ENCODE peak calls at places on chromosomes 12 and 14, in ten cellular contexts. E is kidney epithelial cell, H is DND-41, B is fibroblast of pulmonary artery, K is lung, D is AG10803, W is dorsolateral prefrontal cortex, G is choroid plexus epithelial cell, Z is heart left ventricle, C is tibial nerve. M is an unnamed sample.

GRCh38 chr12:65631621-65632111 is 192.6 kb upstream of the HMGA2 start:
- DNase-seq in D (peak), K (no peak), W (no peak), C (no peak), G (peak), E (peak), Z (no peak), B (peak), H (no peak), M (peak)

GRCh38 chr12:98465950-98466349 is 49.4 kb upstream of the TMPO start:
- DNase-seq in W (no peak), G (peak), H (no peak), D (no peak), Z (no peak), E (no peak), K (no peak), B (peak), C (no peak), M (no peak)

GRCh38 chr12:19031032-19031431 is 98.5 kb upstream of the PLEKHA5 start:
- DNase-seq in B (peak), H (no peak), D (peak), G (peak), E (peak), C (no peak), W (no peak), Z (no peak), K (no peak), M (peak)

GRCh38 chr14:81677736-81678135 is 144.1 kb upstream of the SEL1L start:
- DNase-seq in D (no peak), G (no peak), B (no peak), W (no peak), E (no peak), C (no peak), K (no peak), Z (no peak), H (no peak), M (no peak)

GRCh38 chr12:104648746-104649145 is 192.0 kb downstream of the CHST11 start:
- DNase-seq in G (no peak), B (no peak), C (no peak), Z (no peak), D (no peak), E (no peak), W (no peak), K (no peak), H (no peak), M (no peak)

GRCh38 chr12:132747395-132747794 is 14.2 kb downstream of the ANKLE2 start:
- DNase-seq in B (no peak), C (no peak), W (no peak), H (no peak), G (no peak), Z (no peak), D (no peak), K (no peak), E (no peak), M (no peak)

GRCh38 chr14:38866461-38866860 is 236.6 kb downstream of the SEC23A start:
- DNase-seq in C (no peak), G (no peak), H (no peak), E (no peak), Z (no peak), W (no peak), B (no peak), K (no peak), D (no peak), M (no peak)

GRCh38 chr14:33127531-33127930 is 188.9 kb downstream of the NPAS3 start:
- DNase-seq in D (no peak), E (no peak), G (peak), W (no peak), K (no peak), C (no peak), H (no peak), B (peak), Z (no peak), M (no peak)

GRCh38 chr14:62694075-62694474 is 351.2 kb downstream of the KCNH5 start:
- DNase-seq in E (no peak), C (no peak), B (peak), K (no peak), D (peak), G (peak), Z (no peak), W (no peak), H (no peak), M (no peak)

GRCh38 chr12:100251917-100252316 is 15.0 kb downstream of the DEPDC4 start:
- DNase-seq in H (no peak), G (no peak), C (no peak), D (no peak), K (peak), Z (no peak), B (no peak), E (peak), W (no peak), M (no peak)

GRCh38 chr14:58643366-58643765 is 5.6 kb downstream of the DACT1 start:
- DNase-seq in E (no peak), K (no peak), D (no peak), G (no peak), C (no peak), B (no peak), H (no peak), Z (no peak), W (no peak), M (no peak)

GRCh38 chr14:77593501-77593911 is 22.9 kb downstream of the SPTLC2 start:
- DNase-seq in K (no peak), W (no peak), B (peak), G (peak), D (peak), Z (no peak), E (no peak), H (no peak), C (no peak), M (peak)

GRCh38 chr12:25994901-25995625 is 36.6 kb downstream of the RASSF8 start:
- DNase-seq in C (no peak), E (no peak), Z (no peak), K (no peak), D (peak), B (no peak), H (no peak), W (no peak), G (no peak), M (no peak)

GRCh38 chr14:83826838-83827237 is 1703.1 kb upstream of the FLRT2 start:
- DNase-seq in C (no peak), D (peak), B (peak), Z (no peak), H (no peak), E (no peak), G (peak), K (no peak), W (no peak), M (no peak)

GRCh38 chr12:131852551-131853299 is 24.5 kb downstream of the MMP17 start:
- DNase-seq in W (no peak), D (peak), B (no peak), E (no peak), K (no peak), C (no peak), Z (peak), G (no peak), H (peak), M (no peak)

GRCh38 chr12:52055781-52056711 is 4.8 kb downstream of the NR4A1 start:
- DNase-seq in D (no peak), H (no peak), G (no peak), E (no peak), W (peak), Z (no peak), B (peak), K (no peak), C (peak), M (no peak)

GRCh38 chr14:36773558-36773957 is 111.9 kb downstream of the PAX9 start:
- DNase-seq in W (no peak), Z (no peak), G (peak), E (no peak), K (no peak), H (no peak), C (no peak), B (peak), D (peak), M (no peak)

GRCh38 chr12:68223067-68223747 is 2.4 kb downstream of the IL26 start:
- DNase-seq in C (peak), K (peak), G (peak), E (peak), B (peak), Z (peak), W (peak), H (peak), D (peak), M (peak)

GRCh38 chr14:35215110-35215872 is 76.9 kb upstream of the PSMA6 start:
- DNase-seq in Z (no peak), G (peak), W (no peak), K (no peak), D (peak), C (no peak), H (no peak), B (peak), E (peak), M (peak)

GRCh38 chr12:63916561-63917476 is 72.3 kb downstream of the SRGAP1 start:
- DNase-seq in H (no peak), G (peak), B (peak), E (no peak), Z (no peak), W (no peak), K (no peak), C (no peak), D (peak), M (no peak)

GRCh38 chr14:94601961-94602391 is 10.2 kb upstream of the SERPINA3 start:
- DNase-seq in B (peak), H (no peak), G (peak), C (peak), W (peak), E (no peak), D (peak), Z (peak), K (peak), M (peak)

GRCh38 chr12:27637524-27637923 is 58.7 kb upstream of the REP15 start:
- DNase-seq in D (no peak), C (no peak), H (no peak), W (no peak), Z (no peak), B (no peak), E (no peak), K (no peak), G (no peak), M (no peak)

GRCh38 chr12:42525444-42525843 is 64.1 kb downstream of the PRICKLE1 start:
- DNase-seq in B (no peak), Z (no peak), H (no peak), E (no peak), C (no peak), G (no peak), W (no peak), K (no peak), D (no peak), M (no peak)

GRCh38 chr12:97321640-97322039 is 141.0 kb upstream of the RMST start:
- DNase-seq in E (no peak), Z (no peak), K (no peak), C (no peak), W (no peak), H (no peak), D (no peak), B (no peak), G (no peak), M (no peak)

GRCh38 chr14:74362361-74362915 is 14.2 kb downstream of the VRTN start:
- DNase-seq in D (peak), G (peak), H (peak), E (peak), W (peak), C (peak), Z (peak), K (peak), B (peak), M (peak)

GRCh38 chr12:42804928-42805327 is 215.4 kb upstream of the PRICKLE1 start:
- DNase-seq in H (no peak), K (no peak), E (no peak), Z (no peak), C (no peak), W (no peak), B (no peak), G (no peak), D (no peak), M (no peak)

GRCh38 chr12:104682790-104683279 is 226.1 kb downstream of the CHST11 start:
- DNase-seq in D (no peak), H (peak), C (no peak), B (no peak), Z (no peak), W (no peak), G (no peak), K (peak), E (no peak), M (no peak)

GRCh38 chr14:52833891-52834290 is 42.5 kb upstream of the GNPNAT1 start:
- DNase-seq in K (no peak), E (no peak), D (no peak), Z (no peak), B (no peak), G (no peak), C (no peak), H (no peak), W (no peak), M (no peak)

GRCh38 chr12:6607751-6608591 is 792 bp upstream of the CHD4 start:
- DNase-seq in D (no peak), K (peak), B (peak), G (peak), E (no peak), C (no peak), H (peak), W (peak), Z (peak), M (no peak)

GRCh38 chr12:119940881-119941280 is 48.2 kb upstream of the BICDL1 start:
- DNase-seq in K (no peak), W (no peak), D (peak), B (peak), E (peak), C (no peak), G (peak), Z (no peak), H (no peak), M (no peak)

GRCh38 chr12:54341343-54341742 is 16.4 kb downstream of the COPZ1 start:
- DNase-seq in Z (no peak), C (no peak), D (no peak), B (no peak), H (no peak), G (no peak), E (no peak), K (no peak), W (no peak), M (no peak)

GRCh38 chr12:54340845-54341244 is 15.9 kb downstream of the COPZ1 start:
- DNase-seq in C (no peak), B (no peak), K (no peak), Z (no peak), W (no peak), G (no peak), E (no peak), H (no peak), D (no peak), M (no peak)

GRCh38 chr12:54338682-54339296 is 13.9 kb downstream of the COPZ1 start:
- DNase-seq in H (no peak), W (no peak), G (peak), B (peak), D (peak), K (no peak), Z (no peak), C (no peak), E (no peak), M (no peak)

GRCh38 chr12:54337854-54338650 is 13.1 kb downstream of the COPZ1 start:
- DNase-seq in Z (peak), W (peak), C (no peak), H (no peak), B (no peak), G (no peak), K (no peak), E (no peak), D (no peak), M (no peak)

DNA sequence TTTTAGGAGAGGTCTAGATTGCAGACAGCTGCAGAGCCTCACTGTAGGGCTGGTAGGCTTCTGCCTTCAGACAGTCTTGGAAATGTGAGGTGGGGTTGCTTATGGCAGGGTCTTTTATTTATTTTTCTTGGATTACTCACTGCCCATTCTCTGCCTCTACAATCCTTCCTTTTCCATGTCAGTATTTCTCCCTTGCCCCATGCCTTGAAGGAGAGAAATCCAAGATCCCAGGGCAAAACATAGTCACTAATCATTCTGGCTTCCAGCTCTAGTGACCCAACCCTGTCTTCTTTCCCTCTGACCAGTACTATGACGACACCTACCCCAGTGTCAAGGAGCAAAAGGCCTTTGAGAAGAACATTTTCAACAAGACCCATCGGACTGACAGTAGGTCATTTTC is 17.0 kb downstream of the COPZ1 start:
- DNase-seq in C (no peak), G (no peak), Z (no peak), D (no peak), B (no peak), W (no peak), E (no peak), K (no peak), H (no peak), M (no peak)
- H3K4me3 ChIP-seq in C (no peak), G (no peak), Z (no peak), D (no peak), B (no peak), W (no peak), E (no peak), K (no peak), H (no peak), M (no peak)

DNA sequence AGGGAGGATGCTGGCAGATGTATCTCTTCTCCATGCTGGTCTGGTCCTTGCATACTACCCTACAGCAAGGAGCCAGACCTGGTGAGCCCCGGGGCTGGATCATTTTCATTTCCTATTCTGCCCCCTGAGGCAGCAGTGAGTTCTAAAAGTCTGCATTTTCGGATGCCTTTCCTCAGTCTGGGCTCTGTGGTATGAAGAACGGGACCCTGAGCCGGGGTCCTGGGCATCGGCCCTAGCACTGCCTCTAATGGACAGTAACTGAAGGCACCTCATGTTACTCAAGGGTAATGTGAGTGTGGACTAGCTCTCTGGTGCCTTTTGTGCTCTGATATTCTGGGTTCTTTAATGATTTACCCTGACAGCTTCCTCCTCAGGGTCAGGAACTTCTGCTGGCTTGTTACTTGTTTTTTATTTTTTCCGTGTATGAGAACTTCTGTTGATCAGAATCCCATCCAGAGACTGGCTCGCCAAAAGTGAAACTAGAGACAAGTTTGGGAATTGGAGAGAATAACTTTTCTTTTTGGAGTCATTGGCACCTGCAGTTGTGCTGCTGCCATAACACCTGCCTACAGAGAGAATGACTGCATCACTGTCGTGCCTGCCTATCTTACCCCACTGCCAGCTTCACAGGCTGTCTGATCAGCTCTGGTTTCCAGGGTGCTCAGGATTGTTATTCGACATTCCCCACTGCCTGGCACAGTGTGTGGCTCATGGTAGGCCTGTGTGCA is 62.3 kb downstream of the SUSD6 start:
- DNase-seq in C (no peak), Z (peak), K (no peak), E (no peak), D (no peak), H (no peak), B (no peak), G (no peak), W (no peak), M (no peak)
- TF ChIP-seq CTCF in C (peak), Z (no peak), K (no peak), E (no peak), D (no peak), H (no peak), B (no peak), G (no peak), W (no peak), M (no peak)

GRCh38 chr12:713281-713875 is 39.0 kb upstream of the WNK1 start:
- DNase-seq in W (no peak), G (no peak), K (no peak), B (no peak), C (no peak), D (peak), Z (no peak), H (no peak), E (no peak), M (no peak)

GRCh38 chr12:716506-716905 is 35.9 kb upstream of the WNK1 start:
- DNase-seq in H (no peak), E (no peak), W (no peak), B (peak), C (no peak), Z (peak), K (no peak), D (no peak), G (peak), M (no peak)

GRCh38 chr12:724194-724855 is 28.1 kb upstream of the WNK1 start:
- DNase-seq in C (no peak), D (no peak), K (peak), H (no peak), W (no peak), G (peak), Z (no peak), B (no peak), E (no peak), M (no peak)

GRCh38 chr12:720231-720941 is 32.0 kb upstream of the WNK1 start:
- DNase-seq in B (no peak), G (no peak), Z (no peak), D (no peak), K (no peak), H (no peak), E (no peak), C (no peak), W (no peak), M (no peak)

DNA sequence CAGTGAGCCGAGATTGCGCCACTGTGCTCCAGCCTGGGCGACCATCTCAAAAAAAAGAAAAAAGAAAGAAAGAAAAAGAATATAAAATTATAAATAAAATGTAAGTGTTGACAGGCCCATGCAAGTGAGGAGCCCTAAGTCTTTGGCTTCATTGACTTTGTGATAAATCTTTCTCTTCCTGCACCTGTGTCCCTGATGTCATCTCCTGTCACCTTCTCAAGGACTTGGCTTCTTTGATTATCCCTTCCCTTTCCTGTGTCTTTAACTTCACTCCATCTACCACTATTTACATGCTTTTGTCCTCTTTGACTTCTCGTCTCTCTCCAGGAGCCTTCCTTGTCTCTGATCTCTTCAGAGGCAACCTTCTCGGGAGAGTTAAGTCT is 33.6 kb upstream of the WNK1 start:
- DNase-seq in W (no peak), K (no peak), D (no peak), H (no peak), Z (no peak), C (no peak), G (no peak), B (no peak), E (no peak), M (no peak)
- H3K4me3 ChIP-seq in W (no peak), K (no peak), D (no peak), H (no peak), Z (peak), C (no peak), G (no peak), B (no peak), E (no peak), M (no peak)

GRCh38 chr14:95981939-95982338 is 57.2 kb upstream of the C14orf132 start:
- DNase-seq in D (no peak), C (no peak), H (no peak), G (no peak), Z (no peak), E (no peak), W (no peak), K (no peak), B (no peak), M (no peak)

GRCh38 chr14:95980402-95980801 is 58.8 kb upstream of the C14orf132 start:
- DNase-seq in C (no peak), H (no peak), E (no peak), W (no peak), G (no peak), B (no peak), K (no peak), Z (no peak), D (no peak), M (no peak)

GRCh38 chr14:95984206-95984605 is 55.0 kb upstream of the C14orf132 start:
- DNase-seq in E (no peak), C (no peak), D (no peak), W (no peak), B (no peak), K (no peak), H (no peak), G (no peak), Z (no peak), M (no peak)

DNA sequence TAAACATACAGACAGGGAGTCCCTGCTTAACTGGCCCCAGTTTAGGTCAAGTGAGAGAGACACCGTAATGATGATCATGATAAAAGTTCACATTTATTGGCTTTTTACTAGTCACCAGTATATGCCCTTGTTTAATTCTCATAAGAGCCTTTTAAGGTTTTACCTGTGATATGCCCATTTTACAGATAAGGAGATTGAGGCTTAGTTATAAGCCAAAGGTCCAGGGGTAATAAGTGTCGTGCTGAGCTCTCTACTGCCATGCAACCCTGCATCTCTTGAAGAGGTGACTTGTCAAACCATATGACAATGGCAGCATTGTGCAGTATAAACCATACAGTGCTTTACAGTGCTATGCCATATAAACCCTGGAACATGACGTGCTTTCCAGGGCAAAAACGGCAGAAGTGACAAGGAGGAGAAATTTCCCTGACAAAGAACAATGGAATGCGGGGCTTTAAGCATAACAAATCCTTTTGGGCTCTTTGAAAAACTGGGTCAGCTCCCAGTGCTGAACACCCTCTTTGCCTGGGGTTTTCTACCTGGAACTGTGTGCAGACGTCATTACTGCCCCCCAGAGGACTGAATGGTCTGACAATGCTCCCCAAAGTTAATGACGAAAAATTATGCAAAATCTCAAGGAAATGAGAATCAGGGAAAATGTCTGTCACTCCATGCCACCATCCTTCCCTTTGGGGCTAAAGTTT is 59.7 kb upstream of the C14orf132 start:
- DNase-seq in H (no peak), C (no peak), W (no peak), Z (no peak), D (no peak), E (no peak), G (peak), B (no peak), K (no peak), M (no peak)
- TF ChIP-seq CTCF in H (no peak), C (no peak), W (no peak), Z (no peak), D (no peak), E (peak), G (peak), B (no peak), K (no peak), M (no peak)

M was measured in AG04449.